ENCODE peak calls at places on chromosomes 13 and 19, in four cellular contexts. Q, U, F and N are unnamed samples.
A peak's percentile ranks its signal among the peaks of the same experiment; 100 is the strongest.

GRCh38 chr13:106919638-106920037 is 351.7 kb upstream of the ARGLU1 start:
- DNase-seq in Q (peak; percentile 50), U (peak; percentile 7), F (no peak), N (peak; percentile 82)

GRCh38 chr13:66689037-66689619 is 541.0 kb downstream of the PCDH9 start:
- DNase-seq in Q (no peak), U (peak; percentile 10), F (no peak), N (no peak)

GRCh38 chr13:34076319-34076718 is 258.4 kb downstream of the RFC3 start:
- DNase-seq in Q (no peak), U (peak; percentile 79), F (no peak), N (no peak)

GRCh38 chr13:37540228-37540627 is 58.3 kb downstream of the POSTN start:
- DNase-seq in Q (no peak), U (peak; percentile 77), F (no peak), N (no peak)

GRCh38 chr19:14434543-14435319 is 1.6 kb downstream of the PKN1 start:
- DNase-seq in Q (no peak), U (peak; percentile 77), F (no peak), N (peak; percentile 65)

GRCh38 chr19:19546751-19547162 is 8.7 kb downstream of the CILP2 start:
- DNase-seq in Q (no peak), U (no peak), F (no peak), N (no peak)

GRCh38 chr13:24006520-24007248 is 109.4 kb upstream of the C1QTNF9B start:
- DNase-seq in Q (no peak), U (no peak), F (no peak), N (no peak)

GRCh38 chr13:52599853-52600603 is 42.2 kb upstream of the HNRNPA1L2 start:
- DNase-seq in Q (no peak), U (peak; percentile 35), F (peak; percentile 34), N (peak; percentile 17)

GRCh38 chr13:100497394-100497793 is 91.2 kb downstream of the GGACT start:
- DNase-seq in Q (no peak), U (peak; percentile 76), F (no peak), N (no peak)

GRCh38 chr13:50334944-50335343 is 319.7 kb downstream of the KCNRG start:
- DNase-seq in Q (no peak), U (peak; percentile 39), F (no peak), N (no peak)

GRCh38 chr19:13208964-13209796 is 59.0 kb downstream of the IER2 start:
- DNase-seq in Q (no peak), U (no peak), F (no peak), N (no peak)

GRCh38 chr13:38283346-38283745 is 66.3 kb upstream of the UFM1 start:
- DNase-seq in Q (no peak), U (no peak), F (no peak), N (no peak)

GRCh38 chr19:34328982-34329381 is 36.0 kb upstream of the GPI start:
- DNase-seq in Q (no peak), U (no peak), F (no peak), N (no peak)

GRCh38 chr19:49712397-49712859 is 21.5 kb downstream of the CPT1C start:
- DNase-seq in Q (no peak), U (peak; percentile 42), F (peak; percentile 55), N (peak; percentile 40)

GRCh38 chr19:16094360-16095070 is 17.2 kb upstream of the RAB8A start:
- DNase-seq in Q (no peak), U (peak; percentile 44), F (no peak), N (no peak)

GRCh38 chr19:1471514-1472107 is 7.4 kb downstream of the C19orf25 start:
- DNase-seq in Q (no peak), U (no peak), F (no peak), N (peak; percentile 17)

GRCh38 chr19:43562698-43563241 is 12.6 kb downstream of the XRCC1 start:
- DNase-seq in Q (peak; percentile 63), U (peak; percentile 92), F (no peak), N (peak; percentile 84)

GRCh38 chr13:65260938-65261880 is 1968.9 kb downstream of the PCDH9 start:
- DNase-seq in Q (no peak), U (no peak), F (no peak), N (no peak)

GRCh38 chr19:2221918-2222317 is 14.2 kb downstream of the PLEKHJ1 start:
- DNase-seq in Q (no peak), U (no peak), F (peak; percentile 31), N (no peak)

GRCh38 chr13:85497652-85498051 is 301.6 kb downstream of the SLITRK6 start:
- DNase-seq in Q (no peak), U (peak; percentile 99), F (no peak), N (no peak)

GRCh38 chr13:78714717-78715116 is 55.8 kb upstream of the OBI1 start:
- DNase-seq in Q (no peak), U (no peak), F (no peak), N (no peak)

GRCh38 chr19:36378625-36379509 is at the start of gene ZFP14:
- DNase-seq in Q (peak; percentile 97), U (peak; percentile 92), F (peak; percentile 96), N (peak; percentile 94)

GRCh38 chr13:30718661-30719520 is 16.5 kb upstream of the ALOX5AP start:
- DNase-seq in Q (no peak), U (peak; percentile 96), F (no peak), N (no peak)

GRCh38 chr13:73879346-73880020 is 254.7 kb downstream of the KLF12 start:
- DNase-seq in Q (no peak), U (no peak), F (peak; percentile 58), N (no peak)

GRCh38 chr19:5621945-5622464 is 571 bp downstream of the SAFB2 start:
- DNase-seq in Q (peak; percentile 48), U (no peak), F (no peak), N (peak; percentile 34)

GRCh38 chr13:35984287-35984686 is 146.9 kb downstream of the DCLK1 start:
- DNase-seq in Q (no peak), U (no peak), F (no peak), N (no peak)

GRCh38 chr13:96860829-96861228 is 133.4 kb downstream of the OXGR1 start:
- DNase-seq in Q (no peak), U (no peak), F (no peak), N (no peak)

GRCh38 chr19:41541990-41542584 is 33.9 kb upstream of the CEACAM21 start:
- DNase-seq in Q (no peak), U (no peak), F (peak; percentile 58), N (peak; percentile 67)

GRCh38 chr19:20044663-20045062 is 5.4 kb upstream of the ZNF682 start:
- DNase-seq in Q (no peak), U (no peak), F (no peak), N (no peak)

GRCh38 chr19:57320180-57321084 is at the start of gene ZNF543:
- DNase-seq in Q (peak; percentile 96), U (peak; percentile 96), F (peak; percentile 96), N (peak; percentile 97)

GRCh38 chr19:54506079-54506478 is 3.4 kb downstream of the LAIR2 start:
- DNase-seq in Q (no peak), U (no peak), F (no peak), N (no peak)

DNA sequence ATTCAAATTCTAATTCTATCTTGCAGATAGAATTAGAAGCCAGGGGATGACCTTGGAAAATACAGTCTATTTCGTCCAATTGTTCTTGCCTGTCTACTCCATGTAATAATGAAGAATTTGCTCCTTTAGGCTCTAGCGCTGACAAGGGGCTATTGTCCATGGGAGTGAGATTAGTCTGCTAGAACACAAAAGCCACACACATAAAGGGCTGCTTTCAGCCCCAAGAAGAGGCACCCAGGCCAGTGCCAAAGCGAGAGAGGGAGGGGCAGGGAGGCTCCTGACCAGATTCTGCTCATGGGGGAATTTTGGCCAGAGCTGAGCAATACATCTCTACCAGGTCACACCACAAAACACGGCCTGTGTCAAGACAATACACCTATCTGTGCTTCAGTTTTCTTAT is 1306.9 kb downstream of the UQCRFS1 start:
- DNase-seq in Q (no peak), U (no peak), F (no peak), N (no peak)
- H3K9me3 ChIP-seq in Q (no peaks in the 10 kb centered on the region), U (no peaks in the 10 kb centered on the region), F (no peaks in the 10 kb centered on the region), N (peaks cover 10% of the 10 kb centered on the region)

DNA sequence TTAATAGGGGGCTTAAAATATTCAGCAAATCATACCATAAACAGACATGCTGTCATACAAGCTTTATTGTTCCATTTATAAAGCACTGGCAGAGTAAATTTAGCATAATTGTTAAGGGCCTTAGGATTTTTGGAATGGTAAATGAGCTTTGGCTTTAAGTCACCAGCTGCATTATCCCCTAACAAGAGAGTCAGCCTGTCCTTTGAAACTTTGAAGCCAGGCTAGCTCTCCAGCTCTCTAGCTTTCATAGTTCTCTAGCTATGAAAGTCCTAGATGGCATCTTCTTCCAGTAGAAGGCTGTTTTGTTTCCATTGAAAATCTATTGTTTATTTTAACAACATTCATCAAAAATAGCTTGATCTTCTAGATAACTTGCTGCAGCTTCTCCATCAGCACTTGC is 420.8 kb upstream of the GPC6 start:
- DNase-seq in Q (no peak), U (no peak), F (no peak), N (no peak)
- H3K4me3 ChIP-seq in Q (peak overlapping the region; percentile 43), U (peak overlapping the region; percentile 36), F (no peak overlapping the region), N (peak overlapping the region; percentile 50)

DNA sequence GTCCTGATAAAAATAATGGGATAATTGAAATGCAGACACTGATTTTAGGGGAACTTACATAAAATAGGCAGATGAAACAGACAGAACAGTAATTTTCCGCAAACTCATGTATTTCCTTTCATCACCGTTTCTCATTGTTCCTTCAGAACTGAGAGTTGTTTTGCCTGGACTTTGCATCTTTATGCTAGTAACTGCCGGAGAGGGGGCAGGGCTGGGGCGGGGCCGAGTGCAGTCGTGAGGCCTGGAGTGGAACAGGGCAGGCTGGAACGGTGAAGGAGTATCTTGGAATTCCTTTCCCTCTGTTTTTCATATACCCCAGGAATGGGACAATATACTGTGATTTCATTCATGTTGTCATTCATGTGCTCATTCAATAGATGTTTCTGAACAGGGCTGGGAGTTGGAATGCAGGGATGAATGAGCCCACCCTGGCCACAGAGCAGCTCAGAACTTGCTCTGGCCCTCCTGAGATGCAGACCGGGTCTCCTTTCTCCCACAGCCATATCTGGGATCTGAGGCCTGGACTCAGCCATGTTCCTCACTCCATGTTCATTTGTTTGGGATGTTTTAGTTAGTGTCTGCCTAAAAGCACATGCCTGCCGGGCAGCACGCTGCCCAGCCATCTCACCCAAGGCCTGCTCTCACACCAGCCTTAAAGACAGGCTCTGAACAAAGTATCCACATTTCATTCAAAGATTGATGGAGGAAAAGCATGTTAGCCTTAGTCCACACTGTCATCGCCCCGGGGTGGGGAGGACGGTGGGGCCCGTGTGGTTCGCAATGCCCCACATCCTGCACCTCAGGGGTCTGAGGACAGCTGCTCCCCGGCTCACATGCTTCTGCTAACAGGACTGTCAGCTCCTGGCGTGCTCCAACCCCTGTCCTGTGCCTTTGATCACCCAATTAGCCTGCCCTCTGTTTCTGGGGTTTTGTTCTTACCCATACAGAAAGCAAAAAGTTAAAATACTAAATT is 92.9 kb downstream of the SOX1 start:
- DNase-seq in Q (no peak), U (no peak), F (no peak), N (no peak)
- H3K9me3 ChIP-seq in Q (no peaks in the 10 kb centered on the region), U (no peaks in the 10 kb centered on the region), F (peaks cover 41% of the 10 kb centered on the region), N (peaks cover 6% of the 10 kb centered on the region)

DNA sequence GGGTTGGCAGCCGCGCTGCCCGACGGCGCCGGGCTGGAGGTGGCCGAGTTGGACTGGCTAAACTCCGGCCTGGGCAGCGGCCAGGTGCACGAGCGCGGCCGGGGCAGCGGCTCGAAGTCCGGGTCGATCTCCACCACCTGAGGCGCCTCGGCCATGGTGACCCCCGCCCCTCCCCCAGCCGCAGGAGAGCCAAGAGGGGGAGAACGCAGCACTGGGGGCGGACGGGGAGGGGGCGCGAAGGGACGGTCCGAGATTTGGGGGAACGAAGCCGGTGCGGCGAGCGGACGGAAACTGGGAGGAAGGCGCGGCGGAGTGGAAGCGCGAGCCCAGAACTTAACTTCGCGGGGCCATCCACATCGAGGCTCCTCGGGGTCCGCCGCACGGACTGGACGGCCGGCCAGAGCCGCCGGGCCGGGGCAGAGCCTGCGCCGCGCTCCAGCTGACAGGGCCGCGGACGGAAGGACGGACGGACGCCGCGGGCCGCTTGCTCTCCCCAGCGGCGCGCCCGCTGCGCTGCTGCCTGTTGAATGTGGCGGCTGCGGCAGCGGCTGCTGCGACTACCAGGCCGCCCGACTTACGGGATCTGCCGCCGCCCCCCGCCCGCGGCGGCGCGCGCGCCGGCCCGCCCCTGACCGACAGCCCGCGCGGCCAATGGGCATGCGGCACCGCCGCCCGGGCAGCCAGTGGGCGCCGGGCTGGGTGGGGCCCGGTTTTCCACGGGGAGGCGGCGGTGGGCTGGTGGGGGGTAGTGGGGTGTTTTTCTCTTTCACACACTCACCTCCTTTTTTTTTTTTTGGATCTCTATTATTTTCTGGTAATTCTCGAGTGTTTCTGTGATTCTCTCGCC is at the start of gene FOXO1:
- DNase-seq in Q (peak; percentile 93), U (peak; percentile 89), F (peak; percentile 69), N (peak; percentile 91)
- H3K4me3 ChIP-seq in Q (peak within 1 kb of the TSS; percentile 92), U (peak within 1 kb of the TSS; percentile 65), F (peak within 1 kb of the TSS; percentile 61), N (peak within 1 kb of the TSS; percentile 94)